ENCODE peak calls at places on chromosomes 7 and 10, in five cellular contexts. R, A, E, W and Z are unnamed samples.

GRCh38 chr7:149855368-149856305 is 17.5 kb downstream of the ZNF862 start:
- DNase-seq in R (peak; percentile 88), A (peak; percentile 73), E (no peak), W (no peak), Z (peak; percentile 30)

GRCh38 chr7:74396993-74397392 is 56.7 kb upstream of the GTF2IRD1 start:
- DNase-seq in R (no peak), E (no peak), W (no peak), A (no peak), Z (no peak)

GRCh38 chr7:28891192-28891872 is 66.8 kb downstream of the TRIL start:
- DNase-seq in A (no peak), R (no peak), E (no peak), W (peak; percentile 29), Z (peak; percentile 33)

GRCh38 chr7:36010656-36011587 is 142.1 kb upstream of the EEPD1 start:
- DNase-seq in R (no peak), A (no peak), W (no peak), E (no peak), Z (no peak)

GRCh38 chr10:44413416-44413815 is 28.5 kb upstream of the CXCL12 start:
- DNase-seq in E (no peak), R (no peak), W (no peak), A (no peak), Z (no peak)

GRCh38 chr10:78687616-78688015 is 381.1 kb upstream of the ZMIZ1 start:
- DNase-seq in W (no peak), A (no peak), E (no peak), R (peak; percentile 22), Z (no peak)

GRCh38 chr7:96589038-96589437 is 120.6 kb downstream of the SEM1 start:
- DNase-seq in A (no peak), R (no peak), W (no peak), E (no peak), Z (no peak)

GRCh38 chr7:157612664-157613561 is 276.1 kb downstream of the DNAJB6 start:
- DNase-seq in W (no peak), R (no peak), A (no peak), E (no peak), Z (no peak)

GRCh38 chr10:25308278-25308677 is 133.5 kb downstream of the GPR158 start:
- DNase-seq in R (no peak), E (no peak), W (no peak), A (no peak), Z (no peak)

GRCh38 chr7:27156901-27157716 is 634 bp upstream of the HOXA7 start:
- DNase-seq in A (no peak), E (no peak), R (no peak), W (no peak), Z (no peak)

GRCh38 chr10:35409094-35409582 is 72.8 kb downstream of the CCNY start:
- DNase-seq in R (peak; percentile 90), W (no peak), E (no peak), A (no peak), Z (no peak)
- TF ChIP-seq MAFK in R (no peak), W (no peak), E (no peak), A (no peak), Z (no peak)

DNA sequence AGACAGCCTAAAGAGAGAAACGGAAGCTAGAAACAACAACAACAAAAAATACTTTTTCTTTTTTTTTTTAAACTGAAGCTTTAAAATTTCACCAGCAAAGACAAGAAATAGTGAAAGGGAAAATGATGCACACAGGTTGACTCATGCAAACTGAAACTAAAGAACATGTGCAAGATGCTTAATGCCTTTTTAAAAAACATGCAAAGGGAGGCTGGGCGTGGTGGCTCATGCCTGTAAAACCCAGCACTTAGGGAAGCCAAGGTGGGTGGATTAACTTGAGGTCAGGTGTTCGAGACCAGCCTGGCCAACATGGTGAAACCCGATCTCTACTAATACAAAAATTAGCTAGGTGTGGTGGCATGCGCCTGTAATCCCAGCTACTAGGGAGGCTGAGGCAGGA is 15.1 kb upstream of the CUBN start:
- DNase-seq in R (peak; percentile 55), E (no peak), W (no peak), A (no peak), Z (no peak)
- TF ChIP-seq MAFK in R (no peak), E (no peak), W (no peak), A (no peak), Z (no peak)

GRCh38 chr7:86846494-86847190 is 202.9 kb downstream of the GRM3 start:
- DNase-seq in E (no peak), A (no peak), W (no peak), R (no peak), Z (peak; percentile 96)
- TF ChIP-seq MAFK in E (no peak), A (no peak), W (no peak), R (no peak), Z (peak; percentile 29)

DNA sequence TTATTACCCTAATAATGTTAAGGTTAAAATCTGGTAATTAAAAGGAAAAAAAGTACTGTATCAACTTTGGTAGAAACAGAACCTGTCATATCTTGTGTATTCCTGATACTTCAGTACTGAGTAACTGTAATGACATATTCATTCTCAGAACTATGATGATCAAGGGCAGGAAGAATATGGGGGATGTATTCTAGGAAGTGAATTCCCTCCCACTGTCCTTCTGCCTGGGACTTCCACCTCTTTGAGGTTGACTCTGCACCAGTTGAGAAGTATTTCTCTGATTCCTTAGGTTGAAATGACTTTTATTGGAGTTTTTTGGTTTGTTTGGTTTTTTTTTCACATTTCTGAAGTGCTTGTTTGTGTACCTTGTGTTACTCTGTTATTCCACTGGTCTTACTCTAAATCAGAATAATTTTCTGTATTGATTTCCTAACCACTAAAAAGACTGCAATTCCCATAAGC is 36.9 kb downstream of the WASL start:
- DNase-seq in A (no peak), E (no peak), W (no peak), R (no peak), Z (no peak)
- TF ChIP-seq MAFK in A (no peak), E (no peak), W (no peak), R (no peak), Z (no peak)

GRCh38 chr10:132224343-132225072 is 37.8 kb downstream of the DPYSL4 start:
- DNase-seq in A (no peak), R (peak; percentile 3), E (no peak), W (no peak), Z (no peak)
- TF ChIP-seq MAFK in A (no peak), R (no peak), E (no peak), W (no peak), Z (no peak)

GRCh38 chr7:37504791-37505190 is 56.1 kb upstream of the ELMO1 start:
- DNase-seq in R (no peak), W (no peak), A (no peak), E (no peak), Z (no peak)
- TF ChIP-seq MAFK in R (no peak), W (no peak), A (no peak), E (no peak), Z (no peak)

GRCh38 chr10:101934911-101935310 is 91.3 kb upstream of the KCNIP2 start:
- DNase-seq in R (no peak), W (no peak), A (no peak), E (no peak), Z (no peak)

GRCh38 chr10:101933976-101934375 is 90.4 kb upstream of the KCNIP2 start:
- DNase-seq in W (no peak), A (no peak), R (no peak), E (no peak), Z (no peak)

GRCh38 chr10:101932182-101932581 is 88.6 kb upstream of the KCNIP2 start:
- DNase-seq in R (no peak), E (no peak), A (no peak), W (no peak), Z (no peak)

GRCh38 chr10:101938316-101939272 is 95.0 kb upstream of the KCNIP2 start:
- DNase-seq in E (no peak), A (no peak), W (no peak), R (peak; percentile 93), Z (no peak)

DNA sequence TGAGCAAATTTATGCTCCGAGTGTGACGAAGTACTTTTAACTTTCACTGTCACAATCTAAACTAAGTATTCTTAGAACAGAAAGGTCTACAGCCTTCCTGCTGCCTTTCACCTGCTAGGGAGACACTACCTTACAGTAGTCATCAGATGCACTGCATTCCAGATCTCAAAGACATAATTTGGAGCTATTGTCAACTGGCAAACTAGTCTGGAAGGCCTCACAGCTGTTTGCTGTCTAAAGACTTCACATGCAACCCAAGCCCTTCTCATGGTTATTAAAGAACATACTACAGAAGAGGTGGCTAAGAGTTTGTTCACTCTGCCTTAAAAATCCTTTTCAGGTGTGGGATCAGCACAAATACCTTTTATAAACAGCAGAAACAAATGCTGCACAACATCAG is 91.8 kb upstream of the KCNIP2 start:
- DNase-seq in A (no peak), R (no peak), E (no peak), W (no peak), Z (no peak)
- TF ChIP-seq MAFK in A (no peak), R (no peak), E (no peak), W (no peak), Z (no peak)

DNA sequence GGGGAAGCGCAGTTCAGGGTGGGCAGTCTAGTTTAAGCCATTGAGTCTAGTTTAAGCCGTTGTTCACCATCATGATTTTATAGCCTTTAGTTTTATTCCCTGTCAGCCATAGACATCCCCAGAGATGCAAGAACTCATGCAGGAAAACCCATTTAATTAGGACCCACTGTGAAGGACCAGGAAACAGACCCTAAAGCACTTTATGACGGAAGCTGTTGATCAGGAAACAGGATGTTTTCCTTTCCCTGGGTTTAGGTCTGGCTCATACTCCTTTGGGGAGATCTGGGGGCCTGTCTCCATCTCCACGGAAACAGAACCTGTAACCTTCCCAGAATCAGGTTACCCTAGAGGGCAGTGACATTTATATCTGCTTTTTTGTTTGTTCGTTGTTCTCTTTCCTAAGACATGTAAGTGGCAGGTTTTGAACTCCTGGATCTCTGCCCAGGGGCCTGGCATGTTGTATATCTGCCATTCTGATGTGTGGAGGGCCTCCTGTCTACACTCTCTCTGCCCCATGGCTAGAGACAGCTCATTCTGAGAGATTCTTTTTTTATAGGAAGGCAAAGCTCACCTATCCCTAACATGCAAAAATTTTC is 657.2 kb upstream of the GALNT17 start:
- DNase-seq in W (no peak), R (no peak), A (no peak), E (no peak), Z (no peak)
- TF ChIP-seq MAFK in W (no peak), R (no peak), A (no peak), E (no peak), Z (no peak)

GRCh38 chr7:159034988-159035387 is 109.7 kb downstream of the VIPR2 start:
- DNase-seq in A (no peak), E (no peak), R (no peak), W (no peak), Z (no peak)

GRCh38 chr7:159033956-159034938 is 110.4 kb downstream of the VIPR2 start:
- DNase-seq in R (no peak), E (no peak), A (no peak), W (no peak), Z (no peak)

GRCh38 chr7:159033473-159033825 is 111.2 kb downstream of the VIPR2 start:
- DNase-seq in W (no peak), R (no peak), E (no peak), A (no peak), Z (no peak)

GRCh38 chr7:159036916-159037605 is 107.6 kb downstream of the VIPR2 start:
- DNase-seq in R (no peak), E (no peak), A (no peak), W (no peak), Z (no peak)

GRCh38 chr7:159035571-159036073 is 109.0 kb downstream of the VIPR2 start:
- DNase-seq in W (no peak), R (no peak), A (no peak), E (no peak), Z (no peak)
- TF ChIP-seq MAFK in W (no peak), R (no peak), A (no peak), E (no peak), Z (no peak)